ENCODE peak calls at places on chromosome 22, in five cellular contexts. O is coronary artery, A is AG10803, N is stomach, B is esophagus muscularis mucosa. I is an unnamed sample.

GRCh38 chr22:17672417-17672991 is 33.9 kb downstream of the BCL2L13 start:
- DNase-seq in B (no peak), A (no peak), O (no peak), N (no peak), I (no peak)

GRCh38 chr22:43152355-43153071 is 1.2 kb downstream of the TSPO start:
- DNase-seq in B (no peak), O (peak), A (peak), N (peak), I (peak)

GRCh38 chr22:20424937-20425587 is 12.6 kb downstream of the SCARF2 start:
- DNase-seq in N (no peak), B (no peak), O (no peak), A (no peak), I (no peak)

GRCh38 chr22:32020117-32020516 is 22.9 kb upstream of the SLC5A1 start:
- DNase-seq in N (no peak), A (peak), O (no peak), B (no peak), I (no peak)

GRCh38 chr22:19576460-19577421 is 52.5 kb upstream of the CLDN5 start:
- DNase-seq in B (no peak), O (no peak), A (peak), N (no peak), I (no peak)

GRCh38 chr22:28734393-28734792 is 7.2 kb downstream of the CHEK2 start:
- DNase-seq in B (no peak), A (no peak), O (no peak), N (no peak), I (no peak)

GRCh38 chr22:40414306-40414705 is 43.9 kb downstream of the SGSM3 start:
- DNase-seq in O (no peak), N (no peak), B (no peak), A (peak), I (no peak)

GRCh38 chr22:21771631-21771976 is 36.0 kb upstream of the YPEL1 start:
- DNase-seq in N (no peak), O (no peak), B (no peak), A (no peak), I (no peak)

GRCh38 chr22:50105529-50106100 is 15.8 kb downstream of the MOV10L1 start:
- DNase-seq in O (no peak), A (peak), N (no peak), B (no peak), I (no peak)

GRCh38 chr22:29320546-29320945 is 5.0 kb upstream of the RASL10A start:
- DNase-seq in B (no peak), O (no peak), N (no peak), A (no peak), I (no peak)

GRCh38 chr22:42880815-42881214 is 23.7 kb upstream of the ARFGAP3 start:
- DNase-seq in O (no peak), N (no peak), A (no peak), B (no peak), I (no peak)

GRCh38 chr22:22742641-22743040 is 98.2 kb downstream of the GGTLC2 start:
- DNase-seq in A (no peak), N (no peak), O (no peak), B (no peak), I (no peak)

GRCh38 chr22:24107668-24108067 is 73.6 kb upstream of the SUSD2 start:
- DNase-seq in N (peak), A (peak), O (peak), B (peak), I (no peak)
- TF ChIP-seq CTCF in N (peak), A (peak), O (peak), B (no peak), I (no peak)

GRCh38 chr22:36431977-36432376 is 44.2 kb upstream of the MYH9 start:
- DNase-seq in N (no peak), O (no peak), A (no peak), B (no peak), I (no peak)

GRCh38 chr22:36432592-36433317 is 45.0 kb upstream of the MYH9 start:
- DNase-seq in B (no peak), A (peak), O (no peak), N (no peak), I (no peak)

GRCh38 chr22:36439481-36440271 is 41.8 kb downstream of the TXN2 start:
- DNase-seq in A (peak), B (no peak), N (no peak), O (no peak), I (peak)

GRCh38 chr22:36433318-36434231 is 45.8 kb upstream of the MYH9 start:
- DNase-seq in A (no peak), N (peak), B (no peak), O (no peak), I (no peak)

DNA sequence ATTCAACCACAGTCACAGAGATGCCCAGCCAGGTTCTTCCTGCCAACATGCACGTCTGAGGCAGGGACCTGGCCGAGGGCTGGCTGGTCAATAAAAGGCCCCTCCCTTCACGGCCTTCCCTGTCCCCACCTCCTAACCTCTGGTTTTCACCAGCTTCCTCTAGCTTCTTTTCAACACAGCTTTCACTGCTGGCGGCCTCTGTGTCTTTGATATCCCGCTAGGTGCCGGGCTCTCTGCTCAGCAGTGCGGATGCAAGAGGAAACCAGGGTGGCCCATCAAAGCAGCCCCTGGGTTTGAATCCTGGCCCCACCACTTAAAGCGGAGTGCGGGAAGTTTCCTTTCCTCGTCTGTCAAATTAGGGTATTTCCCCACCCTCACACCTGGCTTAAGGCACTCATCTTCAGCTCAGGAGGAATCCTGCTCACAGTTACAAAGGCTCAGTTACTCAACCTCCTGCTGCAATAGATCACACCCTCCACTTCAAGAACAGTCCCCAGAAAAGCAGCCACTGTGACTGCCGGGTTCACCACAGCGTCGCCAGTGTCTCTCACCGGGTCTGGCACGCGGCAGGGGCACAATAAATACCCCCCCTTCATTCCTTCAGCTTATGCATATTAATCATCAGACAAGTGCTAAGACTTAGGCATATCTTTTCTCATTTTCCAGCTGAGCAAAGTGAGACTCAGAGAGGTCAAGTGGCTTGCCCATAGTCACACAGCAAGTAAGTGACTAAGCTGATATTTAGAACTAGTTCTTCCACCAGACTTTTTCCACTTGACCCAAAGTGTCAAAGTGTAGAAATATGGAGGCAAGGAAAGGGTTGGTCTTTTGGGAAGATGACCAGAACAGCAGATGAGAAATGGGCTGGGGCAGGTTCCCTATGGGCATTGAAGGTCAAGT is 45.7 kb downstream of the TXN2 start:
- DNase-seq in A (no peak), O (no peak), N (peak), B (no peak), I (no peak)
- TF ChIP-seq CTCF in A (no peak), O (no peak), N (no peak), B (no peak), I (no peak)

DNA sequence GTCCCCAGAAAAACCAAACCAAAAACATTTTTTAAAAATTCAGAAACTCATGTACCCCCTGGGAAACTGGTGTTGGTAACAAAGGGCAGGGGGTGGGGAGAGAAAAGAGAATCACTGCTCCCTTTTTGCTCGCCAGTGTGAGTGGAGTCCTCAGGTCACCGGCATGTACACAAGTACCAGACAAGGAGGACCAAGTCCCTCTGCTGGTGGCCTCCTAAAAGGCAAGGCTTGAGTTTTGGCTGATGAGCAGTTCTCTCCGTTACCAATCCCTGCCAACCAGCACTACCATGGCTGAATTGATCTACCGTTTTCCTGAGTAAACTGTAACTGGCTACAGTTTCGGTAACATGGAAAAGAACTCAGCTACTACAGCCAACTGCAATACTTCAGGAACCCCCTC is 22.0 kb downstream of the APOL5 start:
- DNase-seq in A (no peak), O (no peak), N (peak), B (no peak), I (peak)
- TF ChIP-seq CTCF in A (peak), O (peak), N (peak), B (peak), I (peak)

GRCh38 chr22:30649430-30650007 is 13.9 kb downstream of the SLC35E4 start:
- DNase-seq in B (no peak), N (peak), O (no peak), A (peak), I (no peak)
- TF ChIP-seq CTCF in B (no peak), N (no peak), O (no peak), A (peak), I (no peak)

GRCh38 chr22:41625577-41625976 is 4.5 kb downstream of the XRCC6 start:
- DNase-seq in B (no peak), O (no peak), A (no peak), N (no peak), I (no peak)

GRCh38 chr22:41620646-41621098 is at the start of gene DESI1:
- DNase-seq in O (no peak), N (no peak), A (no peak), B (peak), I (no peak)

GRCh38 chr22:41621099-41621910 is at the start of gene XRCC6:
- DNase-seq in O (peak), A (peak), B (peak), N (peak), I (peak)

GRCh38 chr22:41621911-41622179 is 750 bp downstream of the XRCC6 start:
- DNase-seq in A (no peak), B (no peak), N (no peak), O (no peak), I (no peak)

GRCh38 chr22:41619979-41620645 is 731 bp downstream of the DESI1 start:
- DNase-seq in B (no peak), A (no peak), N (peak), O (no peak), I (no peak)
- TF ChIP-seq CTCF in B (no peak), A (no peak), N (no peak), O (no peak), I (no peak)

DNA sequence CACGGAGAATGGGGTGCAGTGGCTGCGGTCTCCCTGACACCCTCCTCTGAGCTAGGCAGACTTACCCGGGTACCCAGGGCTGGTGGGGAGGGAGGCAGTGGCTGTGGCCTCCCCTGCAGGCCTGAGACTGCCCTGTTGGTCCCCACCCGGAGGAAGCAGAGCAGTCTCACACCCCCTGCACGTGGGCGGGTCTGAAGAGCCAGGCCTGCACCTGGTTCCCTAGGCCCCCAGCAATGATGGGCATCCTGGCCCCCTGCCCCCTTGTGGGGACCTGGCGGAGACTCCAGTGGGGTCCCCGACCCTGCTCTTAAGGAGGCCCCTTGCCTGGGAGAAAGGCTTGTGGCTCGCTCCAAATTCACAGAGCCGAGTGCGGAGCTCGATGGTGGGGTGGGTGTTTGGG is 13.8 kb upstream of the PARVG start:
- DNase-seq in O (no peak), A (no peak), B (no peak), N (no peak), I (no peak)
- TF ChIP-seq CTCF in O (no peak), A (no peak), B (no peak), N (no peak), I (no peak)

GRCh38 chr22:39215430-39216142 is 29.2 kb downstream of the PDGFB start:
- DNase-seq in B (no peak), N (no peak), O (peak), A (no peak), I (no peak)
- TF ChIP-seq CTCF in B (no peak), N (peak), O (no peak), A (peak), I (peak)

DNA sequence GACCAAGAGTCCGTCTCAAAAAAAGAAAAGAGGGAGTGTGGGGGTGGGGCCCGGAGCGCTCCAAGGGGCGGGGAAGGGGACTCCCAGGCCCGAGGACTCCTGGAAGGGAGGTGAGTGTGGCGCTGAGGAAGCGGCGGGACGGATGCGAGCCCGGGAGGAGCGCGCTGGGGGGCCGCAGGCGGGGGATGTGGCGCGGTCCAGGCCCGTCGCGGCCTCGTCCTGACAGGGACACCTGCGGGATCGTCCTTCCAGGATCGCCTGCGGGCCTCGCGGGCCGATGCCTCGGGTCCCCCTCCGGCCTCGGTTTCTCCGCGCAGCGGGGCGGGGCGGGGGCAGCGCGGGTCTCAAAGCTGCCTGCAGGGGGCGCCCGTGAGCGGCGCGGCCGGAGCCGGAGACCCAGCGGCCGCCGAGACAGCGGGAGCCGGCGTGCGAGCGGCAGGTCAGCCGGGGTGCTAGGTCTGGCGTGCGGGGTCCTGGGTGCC is 3.8 kb upstream of the ADORA2A start:
- DNase-seq in O (no peak), B (no peak), N (peak), A (no peak), I (peak)
- TF ChIP-seq CTCF in O (peak), B (peak), N (peak), A (peak), I (peak)

GRCh38 chr22:30947163-30947820 is 21.3 kb downstream of the MORC2 start:
- DNase-seq in O (no peak), A (peak), B (peak), N (no peak), I (peak)
- TF ChIP-seq CTCF in O (no peak), A (no peak), B (no peak), N (no peak), I (no peak)

GRCh38 chr22:46035742-46036557 is 59.0 kb upstream of the WNT7B start:
- DNase-seq in A (peak), B (peak), O (peak), N (peak), I (peak)

GRCh38 chr22:46038174-46038487 is 61.2 kb upstream of the WNT7B start:
- DNase-seq in A (no peak), O (no peak), B (no peak), N (no peak), I (no peak)

GRCh38 chr22:46038516-46039430 is 61.8 kb upstream of the WNT7B start:
- DNase-seq in B (no peak), O (peak), A (no peak), N (no peak), I (no peak)

GRCh38 chr22:46035380-46035741 is 58.4 kb upstream of the WNT7B start:
- DNase-seq in N (no peak), B (no peak), A (no peak), O (no peak), I (no peak)

DNA sequence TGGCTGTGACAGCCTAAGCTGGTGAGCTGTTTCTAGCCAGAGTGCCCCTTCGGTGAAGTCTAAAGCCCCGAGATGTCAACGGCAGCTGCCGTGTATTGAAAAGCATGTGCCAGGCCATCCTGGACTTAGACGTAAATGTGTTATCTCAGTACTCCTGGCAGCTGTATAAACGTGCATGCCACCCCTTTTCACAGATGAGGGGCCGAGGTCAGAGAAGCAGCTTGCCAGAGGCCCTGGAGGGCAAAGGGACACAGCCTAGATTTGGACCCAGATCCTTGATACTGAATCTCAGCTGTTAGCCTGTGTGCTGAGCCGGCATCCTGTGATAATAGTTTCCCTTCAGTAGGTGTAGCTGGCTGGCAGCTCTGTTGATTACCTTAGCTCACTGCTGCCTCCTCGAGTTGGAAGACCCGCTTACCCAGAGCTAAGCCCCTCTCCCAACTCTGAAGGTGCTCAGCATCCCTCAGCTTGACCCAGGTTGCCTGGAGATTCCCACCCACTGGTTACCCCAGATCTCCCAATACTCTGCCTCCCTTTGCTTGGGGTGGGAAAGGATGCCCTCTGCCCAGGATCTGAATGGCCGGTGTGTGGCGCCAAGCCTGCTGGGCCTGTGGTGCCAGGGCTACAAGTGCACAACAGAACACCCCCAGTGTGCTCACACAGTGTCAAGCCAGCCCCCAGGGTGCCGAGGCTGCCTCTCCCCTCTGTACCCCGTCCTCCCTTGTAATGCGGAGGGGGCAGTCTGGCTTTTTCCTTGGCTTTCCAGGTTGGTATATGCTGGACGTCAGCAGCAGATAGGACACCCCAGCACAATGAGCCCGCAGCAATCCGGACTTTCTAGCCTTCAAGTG is 59.8 kb upstream of the WNT7B start:
- DNase-seq in A (no peak), N (peak), B (no peak), O (peak), I (no peak)
- TF ChIP-seq CTCF in A (peak), N (no peak), B (no peak), O (no peak), I (peak)